ENCODE peak calls at places on chromosome 21, in six cellular contexts. Z is PC-9, C is A549, R is neural progenitor cell, T is PC-3, M is MM.1S. X is an unnamed sample.

GRCh38 chr21:37263827-37264226 is 3.3 kb downstream of the VPS26C start:
- DNase-seq in R (no peak), T (no peak), C (no peak), Z (no peak), M (no peak), X (no peak)

GRCh38 chr21:21458124-21458631 is 460.0 kb downstream of the NCAM2 start:
- DNase-seq in Z (no peak), C (no peak), T (no peak), M (no peak), R (no peak), X (no peak)

GRCh38 chr21:44271558-44271957 is 9.9 kb upstream of the DNMT3L start:
- DNase-seq in T (no peak), C (no peak), M (no peak), R (no peak), Z (no peak), X (no peak)

GRCh38 chr21:38712076-38712475 is 93.7 kb upstream of the ETS2 start:
- DNase-seq in R (peak), Z (no peak), C (peak), T (peak), M (no peak), X (peak)

GRCh38 chr21:17451364-17451869 is 61.4 kb upstream of the CXADR start:
- DNase-seq in R (no peak), Z (peak), T (peak), M (no peak), C (peak), X (no peak)

GRCh38 chr21:44306926-44307687 is 7.3 kb downstream of the PFKL start:
- DNase-seq in R (peak), Z (no peak), C (no peak), M (no peak), T (no peak), X (no peak)

GRCh38 chr21:45339430-45340405 is 52.0 kb upstream of the POFUT2 start:
- DNase-seq in R (no peak), Z (no peak), C (no peak), M (no peak), T (no peak), X (no peak)

GRCh38 chr21:38938343-38938742 is 132.6 kb downstream of the ETS2 start:
- DNase-seq in R (peak), C (no peak), T (no peak), Z (no peak), M (peak), X (peak)

GRCh38 chr21:15894596-15894995 is 164.8 kb downstream of the USP25 start:
- DNase-seq in Z (no peak), C (no peak), R (no peak), T (peak), M (no peak), X (no peak)

GRCh38 chr21:29232601-29233541 is 65.9 kb upstream of the BACH1 start:
- DNase-seq in C (no peak), T (peak), R (no peak), Z (peak), M (no peak), X (peak)

GRCh38 chr21:38170283-38170682 is 86.5 kb upstream of the KCNJ15 start:
- DNase-seq in R (peak), M (peak), C (no peak), Z (no peak), T (peak), X (no peak)

GRCh38 chr21:38988211-38989096 is 182.7 kb downstream of the ETS2 start:
- DNase-seq in Z (no peak), M (no peak), C (no peak), R (peak), T (no peak), X (no peak)

GRCh38 chr21:34722684-34723300 is 54.0 kb downstream of the CLIC6 start:
- DNase-seq in C (no peak), R (peak), T (peak), Z (no peak), M (no peak), X (peak)

GRCh38 chr21:36124395-36124794 is 10.5 kb upstream of the CBR3 start:
- DNase-seq in R (no peak), Z (no peak), T (no peak), C (no peak), M (no peak), X (no peak)

GRCh38 chr21:37045556-37045955 is 27.3 kb downstream of the PIGP start:
- DNase-seq in T (no peak), R (no peak), Z (no peak), M (no peak), C (no peak), X (no peak)

GRCh38 chr21:34812510-34813265 is 143.9 kb downstream of the CLIC6 start:
- DNase-seq in C (no peak), M (no peak), R (no peak), Z (peak), T (peak), X (no peak)

GRCh38 chr21:44328242-44328895 is 10.8 kb downstream of the CFAP410 start:
- DNase-seq in T (no peak), Z (no peak), R (no peak), C (no peak), M (no peak), X (no peak)

GRCh38 chr21:46667191-46667734 is 31.8 kb downstream of the PRMT2 start:
- DNase-seq in R (peak), T (peak), C (no peak), M (no peak), Z (peak), X (no peak)

GRCh38 chr21:35095859-35096291 is 46.8 kb upstream of the RUNX1 start:
- DNase-seq in C (no peak), Z (no peak), M (no peak), T (no peak), R (no peak), X (no peak)

GRCh38 chr21:14943636-14944035 is 121.2 kb downstream of the NRIP1 start:
- DNase-seq in C (no peak), M (no peak), T (peak), R (no peak), Z (no peak), X (no peak)

GRCh38 chr21:45615145-45615711 is 28.3 kb upstream of the PCBP3 start:
- DNase-seq in T (peak), Z (no peak), C (no peak), R (no peak), M (no peak), X (peak)

GRCh38 chr21:42467613-42467983 is 28.4 kb downstream of the RSPH1 start:
- DNase-seq in C (no peak), Z (no peak), M (no peak), R (no peak), T (no peak), X (no peak)
- H3K4me3 ChIP-seq in C (no peak), Z (no peak), M (no peak), R (no peak), T (no peak), X (no peak)

DNA sequence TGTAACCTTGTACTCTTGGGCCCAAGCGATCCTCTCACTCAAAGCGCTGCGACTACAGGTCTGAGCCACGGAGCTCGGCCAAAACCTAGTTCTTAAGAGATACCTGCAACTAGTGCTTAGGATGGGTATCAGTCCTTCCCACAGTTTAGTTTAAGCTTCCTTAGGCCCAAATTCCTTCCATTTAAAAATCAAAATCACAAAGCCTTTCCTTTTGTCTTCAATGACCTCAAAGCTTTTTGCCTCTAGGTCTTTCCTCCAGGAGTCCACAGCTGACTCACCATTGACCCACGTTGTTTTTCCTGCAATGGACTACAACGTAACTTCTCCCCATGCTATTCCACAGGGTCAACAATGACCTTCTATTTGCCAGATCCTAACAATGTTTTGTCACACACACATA is 64.0 kb downstream of the APP start:
- DNase-seq in C (no peak), R (no peak), M (no peak), Z (no peak), T (no peak), X (no peak)
- H3K4me2 ChIP-seq in C (no peak), R (no peak), M (no peak), Z (no peak), T (no peak), X (no peak)

GRCh38 chr21:41763398-41763931 is 3.4 kb downstream of the RIPK4 start:
- DNase-seq in Z (peak), T (peak), M (no peak), R (peak), C (no peak), X (no peak)

GRCh38 chr21:41761211-41762181 is 5.4 kb downstream of the RIPK4 start:
- DNase-seq in M (no peak), C (no peak), Z (peak), T (peak), R (peak), X (no peak)

GRCh38 chr21:41763996-41764395 is 2.9 kb downstream of the RIPK4 start:
- DNase-seq in C (no peak), R (no peak), T (no peak), M (no peak), Z (no peak), X (no peak)

GRCh38 chr21:41762753-41763152 is 4.1 kb downstream of the RIPK4 start:
- DNase-seq in M (no peak), Z (no peak), C (no peak), T (no peak), R (peak), X (no peak)

GRCh38 chr21:41762236-41762635 is 4.6 kb downstream of the RIPK4 start:
- DNase-seq in Z (peak), R (peak), C (no peak), M (no peak), T (peak), X (no peak)
- H3K4me3 ChIP-seq in Z (peak), R (peak), C (peak), M (no peak), T (peak), X (no peak)

DNA sequence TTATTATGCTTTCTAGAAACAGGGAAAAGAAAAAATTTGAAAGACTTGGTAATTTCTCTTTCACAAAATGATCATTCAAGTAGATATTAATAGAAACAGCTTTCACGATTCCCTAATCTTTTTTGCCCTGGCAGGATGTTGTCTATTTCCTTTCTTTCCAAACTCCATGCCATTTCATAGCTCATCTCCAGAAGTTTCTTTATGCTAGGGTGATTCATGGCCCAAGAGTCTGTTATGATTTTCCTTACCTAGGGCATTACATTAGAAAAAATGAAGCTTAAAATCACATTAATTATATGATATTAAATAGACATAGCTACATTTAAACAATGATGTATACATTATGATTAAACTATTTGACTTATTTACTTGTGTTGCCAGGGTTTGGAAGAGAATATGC is 762.1 kb downstream of the LTN1 start:
- DNase-seq in C (no peak), R (no peak), Z (no peak), T (peak), M (no peak), X (no peak)
- H3K4me2 ChIP-seq in C (no peak), R (no peak), Z (no peak), T (peak), M (no peak), X (no peak)

GRCh38 chr21:41711416-41712023 is 55.3 kb downstream of the RIPK4 start:
- DNase-seq in Z (no peak), M (no peak), C (no peak), T (no peak), R (no peak), X (no peak)

GRCh38 chr21:41712730-41713129 is 54.1 kb downstream of the RIPK4 start:
- DNase-seq in C (no peak), Z (no peak), R (no peak), T (no peak), M (no peak), X (no peak)

GRCh38 chr21:41712201-41712600 is 54.7 kb downstream of the RIPK4 start:
- DNase-seq in T (no peak), C (no peak), M (no peak), Z (no peak), R (peak), X (no peak)

GRCh38 chr21:41715649-41716321 is 51.1 kb downstream of the RIPK4 start:
- DNase-seq in Z (peak), R (no peak), M (no peak), C (peak), T (peak), X (no peak)

DNA sequence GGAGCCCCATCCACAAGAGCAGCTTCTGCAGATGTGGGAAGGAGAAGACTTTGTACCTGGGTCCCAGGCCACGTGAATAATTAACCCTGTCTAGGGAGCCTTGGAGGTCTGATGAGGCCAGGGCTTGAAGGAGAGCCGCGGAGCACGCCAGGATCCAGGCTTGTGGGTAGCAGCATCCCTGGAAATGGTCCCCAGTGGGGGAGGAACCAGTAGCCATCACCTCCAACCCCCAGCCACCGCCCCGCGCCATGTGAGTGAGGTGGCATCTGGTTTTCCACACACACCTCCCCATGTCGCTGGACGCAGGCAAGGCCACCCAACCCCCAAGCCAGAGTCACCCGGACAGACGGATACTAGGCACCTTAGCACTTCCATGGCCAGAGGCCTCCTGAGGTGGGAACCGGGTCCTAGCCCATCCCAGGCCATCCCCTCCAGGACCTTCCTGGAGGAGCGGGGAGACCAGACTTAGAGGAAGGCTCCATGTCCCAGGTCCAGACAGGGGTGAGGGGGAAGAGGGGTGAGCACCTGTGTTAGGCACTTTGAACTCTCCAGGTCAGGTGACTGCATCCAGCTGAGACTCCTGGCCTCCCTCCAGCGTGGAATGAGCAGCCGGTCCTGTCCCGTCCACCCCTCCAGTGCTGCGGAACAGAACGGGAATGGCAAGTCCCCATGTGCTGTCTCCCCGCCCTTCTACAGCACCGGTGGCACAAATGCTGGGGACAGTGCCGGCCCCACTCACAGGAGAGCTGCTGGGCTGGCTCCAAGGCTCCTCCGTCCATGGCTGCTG is 53.2 kb downstream of the RIPK4 start:
- DNase-seq in T (no peak), C (no peak), Z (no peak), M (no peak), R (no peak), X (no peak)
- H3K4me3 ChIP-seq in T (no peak), C (no peak), Z (no peak), M (no peak), R (no peak), X (no peak)

X was measured in OCI-LY7.